ENCODE peak calls at places on chromosomes 7 and 10, in nine cellular contexts. One of them, this sample, is unnamed.
A peak's percentile ranks its signal among the peaks of the same experiment; 100 is the strongest.

GRCh38 chr7:108525327-108525984 is 479 bp downstream of the PNPLA8 start:
- DNase-seq in stimulated activated CD4-positive, alpha-beta T cell treated with anti-CD3 and anti-CD28 coated beads, Interleukin-1b, Interleukin-23, amount 100 ng/mL, for 1 hour: peak; percentile 3
- DNase-seq in ureter: peak; percentile 85
- DNase-seq in activated CD4-positive, alpha-beta T cell treated with anti-CD3 and anti-CD28 coated beads, Interleukin-2, amount 50 U/mL, for 24 hours: no peak
- DNase-seq in NCI-H460: peak; percentile 11
- DNase-seq in KG1: no peak
- DNase-seq in NCI-H774: peak; percentile 85
- DNase-seq in H54: peak; percentile 68
- DNase-seq in tibial artery: peak; percentile 95
- DNase-seq in this sample: peak; percentile 83

GRCh38 chr10:97584060-97584797 is at the start of gene HOGA1:
- DNase-seq in stimulated activated CD4-positive, alpha-beta T cell treated with anti-CD3 and anti-CD28 coated beads, Interleukin-1b, Interleukin-23, amount 100 ng/mL, for 1 hour: no peak
- DNase-seq in ureter: peak; percentile 67
- DNase-seq in activated CD4-positive, alpha-beta T cell treated with anti-CD3 and anti-CD28 coated beads, Interleukin-2, amount 50 U/mL, for 24 hours: no peak
- DNase-seq in NCI-H460: peak; percentile 84
- DNase-seq in KG1: no peak
- DNase-seq in NCI-H774: peak; percentile 1
- DNase-seq in H54: peak; percentile 97
- DNase-seq in tibial artery: peak; percentile 96
- DNase-seq in this sample: no peak

GRCh38 chr10:131402771-131403723 is 91.5 kb upstream of the TCERG1L start:
- DNase-seq in stimulated activated CD4-positive, alpha-beta T cell treated with anti-CD3 and anti-CD28 coated beads, Interleukin-1b, Interleukin-23, amount 100 ng/mL, for 1 hour: no peak
- DNase-seq in ureter: no peak
- DNase-seq in activated CD4-positive, alpha-beta T cell treated with anti-CD3 and anti-CD28 coated beads, Interleukin-2, amount 50 U/mL, for 24 hours: no peak
- DNase-seq in NCI-H460: no peak
- DNase-seq in KG1: no peak
- DNase-seq in NCI-H774: no peak
- DNase-seq in H54: no peak
- DNase-seq in tibial artery: no peak
- DNase-seq in this sample: no peak

GRCh38 chr10:100872034-100872791 is 40.5 kb upstream of the SLF2 start:
- DNase-seq in stimulated activated CD4-positive, alpha-beta T cell treated with anti-CD3 and anti-CD28 coated beads, Interleukin-1b, Interleukin-23, amount 100 ng/mL, for 1 hour: no peak
- DNase-seq in ureter: no peak
- DNase-seq in activated CD4-positive, alpha-beta T cell treated with anti-CD3 and anti-CD28 coated beads, Interleukin-2, amount 50 U/mL, for 24 hours: peak; percentile 30
- DNase-seq in NCI-H460: peak; percentile 33
- DNase-seq in KG1: peak; percentile 33
- DNase-seq in NCI-H774: no peak
- DNase-seq in H54: peak; percentile 54
- DNase-seq in tibial artery: no peak
- DNase-seq in this sample: peak; percentile 68

GRCh38 chr10:95906675-95907453 is 911 bp upstream of the CC2D2B start:
- DNase-seq in stimulated activated CD4-positive, alpha-beta T cell treated with anti-CD3 and anti-CD28 coated beads, Interleukin-1b, Interleukin-23, amount 100 ng/mL, for 1 hour: no peak
- DNase-seq in ureter: peak; percentile 59
- DNase-seq in activated CD4-positive, alpha-beta T cell treated with anti-CD3 and anti-CD28 coated beads, Interleukin-2, amount 50 U/mL, for 24 hours: peak; percentile 27
- DNase-seq in NCI-H460: peak; percentile 33
- DNase-seq in KG1: peak; percentile 79
- DNase-seq in NCI-H774: no peak
- DNase-seq in H54: peak; percentile 29
- DNase-seq in tibial artery: peak; percentile 74
- DNase-seq in this sample: peak; percentile 39

GRCh38 chr10:30591249-30591670 is 38.3 kb downstream of the LYZL2 start:
- DNase-seq in stimulated activated CD4-positive, alpha-beta T cell treated with anti-CD3 and anti-CD28 coated beads, Interleukin-1b, Interleukin-23, amount 100 ng/mL, for 1 hour: peak; percentile 15
- DNase-seq in ureter: no peak
- DNase-seq in activated CD4-positive, alpha-beta T cell treated with anti-CD3 and anti-CD28 coated beads, Interleukin-2, amount 50 U/mL, for 24 hours: peak; percentile 32
- DNase-seq in NCI-H460: peak; percentile 43
- DNase-seq in KG1: peak; percentile 42
- DNase-seq in NCI-H774: peak; percentile 25
- DNase-seq in H54: no peak
- DNase-seq in tibial artery: no peak
- DNase-seq in this sample: peak; percentile 35

GRCh38 chr7:94395141-94396041 is 696 bp downstream of the COL1A2 start:
- DNase-seq in stimulated activated CD4-positive, alpha-beta T cell treated with anti-CD3 and anti-CD28 coated beads, Interleukin-1b, Interleukin-23, amount 100 ng/mL, for 1 hour: no peak
- DNase-seq in ureter: peak; percentile 62
- DNase-seq in activated CD4-positive, alpha-beta T cell treated with anti-CD3 and anti-CD28 coated beads, Interleukin-2, amount 50 U/mL, for 24 hours: peak; percentile 7
- DNase-seq in NCI-H460: peak; percentile 48
- DNase-seq in KG1: peak; percentile 52
- DNase-seq in NCI-H774: peak; percentile 16
- DNase-seq in H54: peak; percentile 44
- DNase-seq in tibial artery: peak; percentile 79
- DNase-seq in this sample: peak; percentile 21

GRCh38 chr10:63007112-63007511 is 126.0 kb upstream of the NRBF2 start:
- DNase-seq in stimulated activated CD4-positive, alpha-beta T cell treated with anti-CD3 and anti-CD28 coated beads, Interleukin-1b, Interleukin-23, amount 100 ng/mL, for 1 hour: no peak
- DNase-seq in ureter: no peak
- DNase-seq in activated CD4-positive, alpha-beta T cell treated with anti-CD3 and anti-CD28 coated beads, Interleukin-2, amount 50 U/mL, for 24 hours: no peak
- DNase-seq in NCI-H460: no peak
- DNase-seq in KG1: no peak
- DNase-seq in NCI-H774: no peak
- DNase-seq in H54: no peak
- DNase-seq in tibial artery: no peak
- DNase-seq in this sample: no peak

GRCh38 chr7:6647080-6647479 is 10.0 kb downstream of the ZNF316 start:
- DNase-seq in stimulated activated CD4-positive, alpha-beta T cell treated with anti-CD3 and anti-CD28 coated beads, Interleukin-1b, Interleukin-23, amount 100 ng/mL, for 1 hour: no peak
- DNase-seq in ureter: no peak
- DNase-seq in activated CD4-positive, alpha-beta T cell treated with anti-CD3 and anti-CD28 coated beads, Interleukin-2, amount 50 U/mL, for 24 hours: no peak
- DNase-seq in NCI-H460: no peak
- DNase-seq in KG1: no peak
- DNase-seq in NCI-H774: no peak
- DNase-seq in H54: no peak
- DNase-seq in tibial artery: no peak
- DNase-seq in this sample: no peak

GRCh38 chr7:156379242-156380070 is 261.1 kb upstream of the RNF32 start:
- DNase-seq in stimulated activated CD4-positive, alpha-beta T cell treated with anti-CD3 and anti-CD28 coated beads, Interleukin-1b, Interleukin-23, amount 100 ng/mL, for 1 hour: no peak
- DNase-seq in ureter: no peak
- DNase-seq in activated CD4-positive, alpha-beta T cell treated with anti-CD3 and anti-CD28 coated beads, Interleukin-2, amount 50 U/mL, for 24 hours: no peak
- DNase-seq in NCI-H460: no peak
- DNase-seq in KG1: no peak
- DNase-seq in NCI-H774: peak; percentile 7
- DNase-seq in H54: no peak
- DNase-seq in tibial artery: no peak
- DNase-seq in this sample: no peak